ENCODE peak calls at places on chromosomes 6 and 20, in ten cellular contexts. One of them, this sample, is unnamed.

GRCh38 chr6:151071295-151071694 is 168.5 kb upstream of the AKAP12 start:
- DNase-seq in kidney: no peak
- DNase-seq in RWPE1: no peak
- DNase-seq in mesothelial cell of epicardium: no peak
- DNase-seq in uterus: peak; percentile 45
- DNase-seq in GM20000: no peak
- DNase-seq in endothelial cell: no peak
- DNase-seq in K562: no peak
- DNase-seq in MCF 10A: no peak
- DNase-seq in AG09309: peak; percentile 78
- DNase-seq in this sample: no peak

GRCh38 chr20:44081476-44081875 is 105.5 kb downstream of the JPH2 start:
- DNase-seq in endothelial cell: no peak
- DNase-seq in uterus: no peak
- DNase-seq in GM20000: no peak
- DNase-seq in RWPE1: no peak
- DNase-seq in MCF 10A: no peak
- DNase-seq in kidney: peak; percentile 52
- DNase-seq in AG09309: no peak
- DNase-seq in K562: no peak
- DNase-seq in mesothelial cell of epicardium: no peak
- DNase-seq in this sample: no peak

GRCh38 chr6:47655719-47656595 is 42.4 kb upstream of the ADGRF4 start:
- DNase-seq in RWPE1: peak; percentile 64
- DNase-seq in kidney: peak; percentile 68
- DNase-seq in K562: peak; percentile 77
- DNase-seq in GM20000: no peak
- DNase-seq in MCF 10A: peak; percentile 84
- DNase-seq in endothelial cell: no peak
- DNase-seq in mesothelial cell of epicardium: no peak
- DNase-seq in AG09309: no peak
- DNase-seq in uterus: no peak
- DNase-seq in this sample: no peak

GRCh38 chr6:37867756-37868446 is 48.4 kb downstream of the ZFAND3 start:
- DNase-seq in uterus: no peak
- DNase-seq in AG09309: no peak
- DNase-seq in GM20000: peak; percentile 11
- DNase-seq in kidney: no peak
- DNase-seq in K562: no peak
- DNase-seq in RWPE1: no peak
- DNase-seq in mesothelial cell of epicardium: no peak
- DNase-seq in endothelial cell: no peak
- DNase-seq in MCF 10A: no peak
- DNase-seq in this sample: no peak

GRCh38 chr20:39214778-39215177 is 252.6 kb downstream of the DHX35 start:
- DNase-seq in AG09309: no peak
- DNase-seq in mesothelial cell of epicardium: no peak
- DNase-seq in GM20000: no peak
- DNase-seq in endothelial cell: no peak
- DNase-seq in kidney: no peak
- DNase-seq in RWPE1: no peak
- DNase-seq in MCF 10A: no peak
- DNase-seq in K562: no peak
- DNase-seq in uterus: no peak
- DNase-seq in this sample: no peak

GRCh38 chr6:53343092-53343491 is 5.7 kb downstream of the ELOVL5 start:
- DNase-seq in endothelial cell: no peak
- DNase-seq in kidney: no peak
- DNase-seq in mesothelial cell of epicardium: no peak
- DNase-seq in RWPE1: no peak
- DNase-seq in GM20000: no peak
- DNase-seq in K562: no peak
- DNase-seq in AG09309: no peak
- DNase-seq in uterus: no peak
- DNase-seq in MCF 10A: no peak
- DNase-seq in this sample: no peak

GRCh38 chr20:24388828-24389325 is 80.6 kb upstream of the SYNDIG1 start:
- DNase-seq in K562: no peak
- DNase-seq in uterus: no peak
- DNase-seq in MCF 10A: no peak
- DNase-seq in kidney: no peak
- DNase-seq in RWPE1: no peak
- DNase-seq in endothelial cell: no peak
- DNase-seq in mesothelial cell of epicardium: no peak
- DNase-seq in GM20000: no peak
- DNase-seq in AG09309: no peak
- DNase-seq in this sample: no peak

GRCh38 chr20:18805881-18806280 is 7.7 kb upstream of the SCP2D1 start:
- DNase-seq in K562: no peak
- DNase-seq in mesothelial cell of epicardium: no peak
- DNase-seq in GM20000: no peak
- DNase-seq in uterus: no peak
- DNase-seq in RWPE1: peak; percentile 64
- DNase-seq in endothelial cell: no peak
- DNase-seq in MCF 10A: peak; percentile 44
- DNase-seq in AG09309: no peak
- DNase-seq in kidney: no peak
- DNase-seq in this sample: no peak

GRCh38 chr6:148455225-148455624 is 112.6 kb downstream of the SASH1 start:
- DNase-seq in endothelial cell: no peak
- DNase-seq in AG09309: no peak
- DNase-seq in kidney: no peak
- DNase-seq in uterus: no peak
- DNase-seq in MCF 10A: peak; percentile 8
- DNase-seq in GM20000: no peak
- DNase-seq in K562: no peak
- DNase-seq in mesothelial cell of epicardium: no peak
- DNase-seq in RWPE1: no peak
- DNase-seq in this sample: no peak

GRCh38 chr6:3797231-3798200 is 46.0 kb upstream of the PXDC1 start:
- DNase-seq in K562: no peak
- DNase-seq in AG09309: peak; percentile 52
- DNase-seq in mesothelial cell of epicardium: no peak
- DNase-seq in uterus: no peak
- DNase-seq in MCF 10A: no peak
- DNase-seq in GM20000: no peak
- DNase-seq in kidney: no peak
- DNase-seq in endothelial cell: no peak
- DNase-seq in RWPE1: peak; percentile 80
- DNase-seq in this sample: no peak

GRCh38 chr6:130320908-130321307 is 44.9 kb upstream of the TMEM200A start:
- DNase-seq in K562: no peak
- DNase-seq in kidney: no peak
- DNase-seq in MCF 10A: no peak
- DNase-seq in uterus: no peak
- DNase-seq in endothelial cell: no peak
- DNase-seq in mesothelial cell of epicardium: no peak
- DNase-seq in AG09309: no peak
- DNase-seq in GM20000: no peak
- DNase-seq in RWPE1: no peak
- DNase-seq in this sample: no peak

GRCh38 chr6:29926795-29927427 is 15.4 kb upstream of the HLA-A start:
- DNase-seq in RWPE1: peak; percentile 27
- DNase-seq in uterus: peak; percentile 71
- DNase-seq in K562: no peak
- DNase-seq in GM20000: peak; percentile 77
- DNase-seq in endothelial cell: peak; percentile 62
- DNase-seq in kidney: peak; percentile 89
- DNase-seq in mesothelial cell of epicardium: no peak
- DNase-seq in MCF 10A: no peak
- DNase-seq in AG09309: no peak
- DNase-seq in this sample: no peak

GRCh38 chr20:57395111-57395959 is 4.1 kb downstream of the RBM38 start:
- DNase-seq in AG09309: peak; percentile 4
- DNase-seq in kidney: peak; percentile 77
- DNase-seq in endothelial cell: peak; percentile 32
- DNase-seq in mesothelial cell of epicardium: no peak
- DNase-seq in RWPE1: peak; percentile 76
- DNase-seq in MCF 10A: peak; percentile 18
- DNase-seq in K562: no peak
- DNase-seq in uterus: peak; percentile 68
- DNase-seq in GM20000: no peak
- DNase-seq in this sample: no peak

GRCh38 chr20:8547035-8547649 is 415.1 kb downstream of the PLCB1 start:
- DNase-seq in uterus: no peak
- DNase-seq in mesothelial cell of epicardium: no peak
- DNase-seq in endothelial cell: no peak
- DNase-seq in AG09309: no peak
- DNase-seq in kidney: no peak
- DNase-seq in MCF 10A: no peak
- DNase-seq in K562: no peak
- DNase-seq in RWPE1: no peak
- DNase-seq in GM20000: no peak
- DNase-seq in this sample: no peak

DNA sequence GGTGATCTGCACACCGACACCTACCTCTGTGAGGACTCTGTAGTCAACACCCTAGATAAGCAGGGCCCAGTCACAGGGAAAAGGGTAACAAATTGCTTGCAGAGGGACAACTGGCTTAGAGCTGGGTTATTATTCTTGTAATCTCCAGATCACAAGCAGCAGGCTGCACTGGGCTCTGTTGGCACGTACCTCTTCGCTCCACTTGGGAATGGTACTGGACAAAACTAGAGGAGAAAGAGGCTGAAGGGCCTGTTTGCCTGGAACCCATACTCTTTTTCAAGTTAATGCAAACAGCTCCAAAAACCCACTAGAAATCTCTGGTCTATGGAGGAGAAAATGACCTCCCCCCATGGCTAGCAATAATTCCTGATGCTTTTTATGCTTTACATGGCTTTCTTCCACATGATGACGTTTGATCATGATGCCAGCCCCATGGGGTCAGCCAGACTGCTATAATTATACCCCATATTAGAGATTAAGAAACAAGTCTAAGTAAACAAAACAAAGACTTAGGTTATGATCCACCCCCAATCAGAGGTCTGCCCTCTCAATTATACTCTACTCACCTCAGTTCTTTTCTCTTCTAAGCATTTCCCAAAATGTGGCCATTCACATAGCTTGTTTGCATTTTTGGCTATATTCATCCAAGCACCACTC is 190.0 kb downstream of the UNC5CL start:
- DNase-seq in mesothelial cell of epicardium: no peak
- DNase-seq in K562: no peak
- DNase-seq in GM20000: no peak
- DNase-seq in AG09309: no peak
- DNase-seq in uterus: no peak
- DNase-seq in endothelial cell: no peak
- DNase-seq in kidney: no peak
- DNase-seq in RWPE1: no peak
- DNase-seq in MCF 10A: no peak
- DNase-seq in this sample: no peak
- TF ChIP-seq CTCF in mesothelial cell of epicardium: no peak
- TF ChIP-seq CTCF in K562: no peak
- TF ChIP-seq CTCF in GM20000: no peak
- TF ChIP-seq CTCF in AG09309: no peak
- TF ChIP-seq CTCF in uterus: no peak
- TF ChIP-seq CTCF in endothelial cell: no peak
- TF ChIP-seq CTCF in kidney: no peak
- TF ChIP-seq CTCF in RWPE1: no peak
- TF ChIP-seq CTCF in MCF 10A: no peak
- TF ChIP-seq CTCF in this sample: no peak

GRCh38 chr20:61120595-61121515 is 131.2 kb upstream of the CDH4 start:
- DNase-seq in endothelial cell: peak; percentile 66
- DNase-seq in MCF 10A: peak; percentile 83
- DNase-seq in uterus: no peak
- DNase-seq in RWPE1: no peak
- DNase-seq in AG09309: peak; percentile 50
- DNase-seq in mesothelial cell of epicardium: no peak
- DNase-seq in K562: peak; percentile 74
- DNase-seq in kidney: no peak
- DNase-seq in GM20000: no peak
- DNase-seq in this sample: peak; percentile 79
- TF ChIP-seq CTCF in endothelial cell: peak; percentile 32
- TF ChIP-seq CTCF in MCF 10A: peak; percentile 61
- TF ChIP-seq CTCF in uterus: peak; percentile 9
- TF ChIP-seq CTCF in RWPE1: peak; percentile 80
- TF ChIP-seq CTCF in AG09309: peak; percentile 73
- TF ChIP-seq CTCF in mesothelial cell of epicardium: peak; percentile 36
- TF ChIP-seq CTCF in K562: peak; percentile 64
- TF ChIP-seq CTCF in kidney: peak; percentile 27
- TF ChIP-seq CTCF in GM20000: peak; percentile 46
- TF ChIP-seq CTCF in this sample: peak; percentile 62

GRCh38 chr6:75065524-75065923 is 140.3 kb downstream of the COL12A1 start:
- DNase-seq in GM20000: no peak
- DNase-seq in AG09309: peak; percentile 48
- DNase-seq in K562: no peak
- DNase-seq in mesothelial cell of epicardium: no peak
- DNase-seq in MCF 10A: no peak
- DNase-seq in uterus: no peak
- DNase-seq in kidney: no peak
- DNase-seq in endothelial cell: no peak
- DNase-seq in RWPE1: no peak
- DNase-seq in this sample: no peak

GRCh38 chr6:75076009-75076408 is 129.8 kb downstream of the COL12A1 start:
- DNase-seq in mesothelial cell of epicardium: no peak
- DNase-seq in uterus: no peak
- DNase-seq in kidney: no peak
- DNase-seq in MCF 10A: no peak
- DNase-seq in RWPE1: no peak
- DNase-seq in endothelial cell: no peak
- DNase-seq in GM20000: no peak
- DNase-seq in AG09309: no peak
- DNase-seq in K562: no peak
- DNase-seq in this sample: no peak

DNA sequence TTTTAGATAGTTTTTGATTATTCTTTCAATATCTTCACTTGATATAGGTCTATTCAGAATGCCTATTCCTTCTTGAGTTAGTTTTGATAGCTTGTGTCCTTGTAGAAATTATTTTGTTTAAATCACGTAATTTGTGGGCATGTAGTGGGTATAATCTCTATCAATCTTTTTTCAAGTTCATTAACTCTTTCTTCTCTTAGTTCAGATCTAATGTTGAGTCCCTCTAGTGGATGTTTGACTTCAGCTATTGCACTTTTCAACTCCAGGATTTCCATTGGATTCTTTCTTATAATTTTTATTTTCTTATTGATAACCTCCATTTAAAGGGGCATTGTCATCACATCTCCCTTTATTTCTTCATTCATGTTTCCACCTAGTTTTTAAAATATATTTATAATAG is 135.6 kb downstream of the COL12A1 start:
- DNase-seq in GM20000: no peak
- DNase-seq in mesothelial cell of epicardium: no peak
- DNase-seq in uterus: no peak
- DNase-seq in K562: no peak
- DNase-seq in MCF 10A: no peak
- DNase-seq in AG09309: no peak
- DNase-seq in RWPE1: no peak
- DNase-seq in endothelial cell: no peak
- DNase-seq in kidney: no peak
- DNase-seq in this sample: no peak
- TF ChIP-seq CTCF in GM20000: no peak
- TF ChIP-seq CTCF in mesothelial cell of epicardium: no peak
- TF ChIP-seq CTCF in uterus: no peak
- TF ChIP-seq CTCF in K562: no peak
- TF ChIP-seq CTCF in MCF 10A: no peak
- TF ChIP-seq CTCF in AG09309: peak; percentile 4
- TF ChIP-seq CTCF in RWPE1: no peak
- TF ChIP-seq CTCF in endothelial cell: no peak
- TF ChIP-seq CTCF in kidney: no peak
- TF ChIP-seq CTCF in this sample: peak; percentile 13

GRCh38 chr6:126748141-126748540 is 370.3 kb upstream of the RSPO3 start:
- DNase-seq in RWPE1: no peak
- DNase-seq in K562: no peak
- DNase-seq in kidney: no peak
- DNase-seq in GM20000: no peak
- DNase-seq in uterus: no peak
- DNase-seq in endothelial cell: no peak
- DNase-seq in MCF 10A: no peak
- DNase-seq in AG09309: no peak
- DNase-seq in mesothelial cell of epicardium: no peak
- DNase-seq in this sample: no peak

GRCh38 chr6:126743051-126743450 is 375.4 kb upstream of the RSPO3 start:
- DNase-seq in GM20000: no peak
- DNase-seq in MCF 10A: no peak
- DNase-seq in mesothelial cell of epicardium: no peak
- DNase-seq in AG09309: no peak
- DNase-seq in uterus: no peak
- DNase-seq in endothelial cell: no peak
- DNase-seq in kidney: no peak
- DNase-seq in RWPE1: no peak
- DNase-seq in K562: no peak
- DNase-seq in this sample: no peak
- TF ChIP-seq CTCF in GM20000: no peak
- TF ChIP-seq CTCF in MCF 10A: no peak
- TF ChIP-seq CTCF in mesothelial cell of epicardium: no peak
- TF ChIP-seq CTCF in AG09309: no peak
- TF ChIP-seq CTCF in uterus: no peak
- TF ChIP-seq CTCF in endothelial cell: no peak
- TF ChIP-seq CTCF in kidney: no peak
- TF ChIP-seq CTCF in RWPE1: no peak
- TF ChIP-seq CTCF in K562: no peak
- TF ChIP-seq CTCF in this sample: no peak

This sample was measured in osteocyte.